ENCODE peak calls at places on chromosomes 16 and 17, in six cellular contexts. I, A, U, S, H and Y are unnamed samples.

GRCh38 chr17:82889496-82890338 is 49.9 kb upstream of the ZNF750 start:
- DNase-seq in S (no peak), I (no peak), U (no peak), H (no peak), A (no peak), Y (no peak)

GRCh38 chr17:74325743-74326379 is at the start of gene KIF19:
- DNase-seq in A (peak), U (peak), H (peak), I (peak), S (no peak), Y (peak)

GRCh38 chr17:32529604-32530003 is 42.8 kb downstream of the CDK5R1 start:
- DNase-seq in H (peak), I (no peak), S (peak), U (no peak), A (no peak), Y (no peak)

GRCh38 chr17:75416006-75416405 is 10.5 kb upstream of the GRB2 start:
- DNase-seq in I (no peak), S (no peak), U (no peak), H (no peak), A (no peak), Y (no peak)

GRCh38 chr16:50156590-50156989 is 3.5 kb downstream of the TENT4B start:
- DNase-seq in S (no peak), H (no peak), I (no peak), U (no peak), A (no peak), Y (no peak)

GRCh38 chr17:10197721-10198508 is 491 bp downstream of the GAS7 start:
- DNase-seq in A (no peak), I (no peak), H (no peak), S (no peak), U (no peak), Y (no peak)

GRCh38 chr17:29237476-29238132 is 9.1 kb upstream of the CRYBA1 start:
- DNase-seq in I (no peak), S (no peak), U (no peak), H (no peak), A (no peak), Y (no peak)

GRCh38 chr17:4861052-4861451 is 27.9 kb downstream of the MINK1 start:
- DNase-seq in I (no peak), H (no peak), S (no peak), A (no peak), U (no peak), Y (no peak)

GRCh38 chr17:80647746-80648145 is 103.1 kb downstream of the RPTOR start:
- DNase-seq in U (no peak), S (no peak), I (no peak), A (peak), H (no peak), Y (peak)

GRCh38 chr17:29495011-29495410 is 71.8 kb downstream of the ABHD15 start:
- DNase-seq in A (no peak), U (no peak), S (no peak), H (no peak), I (no peak), Y (no peak)

GRCh38 chr16:2842340-2843000 is 12.4 kb downstream of the ZG16B start:
- DNase-seq in A (peak), S (no peak), H (no peak), I (peak), U (no peak), Y (peak)

GRCh38 chr16:65176603-65177002 is 54.7 kb upstream of the CDH11 start:
- DNase-seq in H (no peak), A (no peak), I (no peak), U (no peak), S (no peak), Y (peak)

GRCh38 chr16:79673635-79674034 is 73.1 kb upstream of the MAF start:
- DNase-seq in I (no peak), U (no peak), H (no peak), A (no peak), S (no peak), Y (no peak)

GRCh38 chr17:5775098-5775497 is 190.8 kb upstream of the NLRP1 start:
- DNase-seq in A (no peak), S (no peak), I (no peak), U (no peak), H (no peak), Y (no peak)

GRCh38 chr16:84036131-84036530 is 6.5 kb downstream of the SLC38A8 start:
- DNase-seq in S (no peak), U (no peak), A (no peak), I (no peak), H (no peak), Y (no peak)